ENCODE peak calls at places on chromosome 12, in seven cellular contexts. One of them, this sample, is unnamed.

GRCh38 chr12:2944401-2945047 is 14.7 kb upstream of the TEAD4 start:
- DNase-seq in GF-D8: no peak
- DNase-seq in stimulated activated naive CD4-positive, alpha-beta T cell: peak; percentile 31
- DNase-seq in B cell: peak; percentile 59
- DNase-seq in hypothalamus: peak; percentile 5
- DNase-seq in D341Med: peak; percentile 77
- DNase-seq in substantia nigra: peak; percentile 9
- DNase-seq in this sample: peak; percentile 60

GRCh38 chr12:105839629-105840127 is 299.1 kb downstream of the NUAK1 start:
- DNase-seq in GF-D8: no peak
- DNase-seq in stimulated activated naive CD4-positive, alpha-beta T cell: no peak
- DNase-seq in B cell: no peak
- DNase-seq in hypothalamus: no peak
- DNase-seq in D341Med: no peak
- DNase-seq in substantia nigra: no peak
- DNase-seq in this sample: no peak

GRCh38 chr12:40375076-40375475 is 150.3 kb downstream of the LRRK2 start:
- DNase-seq in GF-D8: no peak
- DNase-seq in stimulated activated naive CD4-positive, alpha-beta T cell: no peak
- DNase-seq in B cell: peak; percentile 3
- DNase-seq in hypothalamus: no peak
- DNase-seq in D341Med: no peak
- DNase-seq in substantia nigra: no peak
- DNase-seq in this sample: no peak

GRCh38 chr12:123828120-123828519 is 66.0 kb downstream of the DNAH10 start:
- DNase-seq in GF-D8: no peak
- DNase-seq in stimulated activated naive CD4-positive, alpha-beta T cell: no peak
- DNase-seq in B cell: no peak
- DNase-seq in hypothalamus: no peak
- DNase-seq in D341Med: no peak
- DNase-seq in substantia nigra: no peak
- DNase-seq in this sample: no peak

GRCh38 chr12:66665416-66665815 is 13.5 kb downstream of the GRIP1 start:
- DNase-seq in GF-D8: no peak
- DNase-seq in stimulated activated naive CD4-positive, alpha-beta T cell: no peak
- DNase-seq in B cell: no peak
- DNase-seq in hypothalamus: no peak
- DNase-seq in D341Med: no peak
- DNase-seq in substantia nigra: no peak
- DNase-seq in this sample: no peak

GRCh38 chr12:85781751-85782150 is 54.5 kb downstream of the RASSF9 start:
- DNase-seq in GF-D8: no peak
- DNase-seq in stimulated activated naive CD4-positive, alpha-beta T cell: no peak
- DNase-seq in B cell: no peak
- DNase-seq in hypothalamus: no peak
- DNase-seq in D341Med: peak; percentile 32
- DNase-seq in substantia nigra: no peak
- DNase-seq in this sample: no peak

GRCh38 chr12:76450690-76451089 is 102.5 kb upstream of the BBS10 start:
- DNase-seq in GF-D8: no peak
- DNase-seq in stimulated activated naive CD4-positive, alpha-beta T cell: no peak
- DNase-seq in B cell: no peak
- DNase-seq in hypothalamus: no peak
- DNase-seq in D341Med: no peak
- DNase-seq in substantia nigra: no peak
- DNase-seq in this sample: no peak

GRCh38 chr12:117525766-117526165 is 164.3 kb upstream of the NOS1 start:
- DNase-seq in GF-D8: no peak
- DNase-seq in stimulated activated naive CD4-positive, alpha-beta T cell: no peak
- DNase-seq in B cell: no peak
- DNase-seq in hypothalamus: no peak
- DNase-seq in D341Med: no peak
- DNase-seq in substantia nigra: no peak
- DNase-seq in this sample: no peak

GRCh38 chr12:96211989-96212388 is 17.8 kb downstream of the ELK3 start:
- DNase-seq in GF-D8: peak; percentile 60
- DNase-seq in stimulated activated naive CD4-positive, alpha-beta T cell: peak; percentile 40
- DNase-seq in B cell: peak; percentile 27
- DNase-seq in hypothalamus: no peak
- DNase-seq in D341Med: no peak
- DNase-seq in substantia nigra: no peak
- DNase-seq in this sample: no peak

GRCh38 chr12:3493225-3494049 is 2.4 kb downstream of the PRMT8 start:
- DNase-seq in GF-D8: no peak
- DNase-seq in stimulated activated naive CD4-positive, alpha-beta T cell: no peak
- DNase-seq in B cell: no peak
- DNase-seq in hypothalamus: peak; percentile 24
- DNase-seq in D341Med: peak; percentile 67
- DNase-seq in substantia nigra: no peak
- DNase-seq in this sample: peak; percentile 25

GRCh38 chr12:11856971-11857370 is 207.5 kb downstream of the ETV6 start:
- DNase-seq in GF-D8: peak; percentile 80
- DNase-seq in stimulated activated naive CD4-positive, alpha-beta T cell: no peak
- DNase-seq in B cell: no peak
- DNase-seq in hypothalamus: no peak
- DNase-seq in D341Med: no peak
- DNase-seq in substantia nigra: no peak
- DNase-seq in this sample: no peak